ENCODE peak calls at places on chromosomes 12 and 14, in five cellular contexts. G is cardiac fibroblast, N is EH, P is GM03348, S is activated T-helper 1 cell treated with Interleukin-2 at 50 U/mL for 16 hours. M is an unnamed sample.

GRCh38 chr14:102499401-102500189 is 10.0 kb downstream of the ANKRD9 start:
- DNase-seq in G (no peak), N (no peak), P (no peak), S (no peak), M (no peak)

GRCh38 chr14:85415015-85415712 is 114.8 kb upstream of the FLRT2 start:
- DNase-seq in G (peak), N (peak), P (peak), S (no peak), M (no peak)

GRCh38 chr14:45891417-45892080 is 638.5 kb upstream of the MIS18BP1 start:
- DNase-seq in G (no peak), N (no peak), P (no peak), S (no peak), M (no peak)

GRCh38 chr12:68435816-68436215 is 103.7 kb upstream of the MDM1 start:
- DNase-seq in G (peak), N (peak), P (no peak), S (no peak), M (no peak)

GRCh38 chr14:94397279-94397898 is 9.0 kb upstream of the SERPINA1 start:
- DNase-seq in G (no peak), N (no peak), P (no peak), S (no peak), M (no peak)

GRCh38 chr14:104387000-104387384 is 192.6 kb upstream of the C14orf180 start:
- DNase-seq in G (no peak), N (no peak), P (no peak), S (no peak), M (no peak)

GRCh38 chr14:101200650-101201516 is 297.4 kb upstream of the RTL1 start:
- DNase-seq in G (no peak), N (no peak), P (no peak), S (no peak), M (no peak)

GRCh38 chr14:96805906-96806305 is 8.7 kb downstream of the VRK1 start:
- DNase-seq in G (no peak), N (no peak), P (no peak), S (no peak), M (peak)

GRCh38 chr12:86712425-86712843 is 456.2 kb upstream of the MGAT4C start:
- DNase-seq in G (peak), N (peak), P (peak), S (no peak), M (no peak)

GRCh38 chr12:526089-526488 is 66.3 kb downstream of the B4GALNT3 start:
- DNase-seq in G (no peak), N (no peak), P (no peak), S (no peak), M (no peak)

GRCh38 chr14:94101748-94102147 is 8.8 kb upstream of the IFI27 start:
- DNase-seq in G (no peak), N (no peak), P (no peak), S (no peak), M (no peak)

M was measured in C1 segment of cervical spinal cord.